ENCODE peak calls at places on chromosomes 11 and 22, in four cellular contexts. One of them, this sample, is unnamed.

GRCh38 chr11:114358711-114359110 is 41.6 kb downstream of the C11orf71 start:
- DNase-seq in KBM-7: peak
- DNase-seq in brain microvascular endothelial cell: no peak
- DNase-seq in natural killer cell treated with Interleukin-12 subunit alpha and Interleukin-12 subunit beta and Interleukin-15 and Interleukin-18, amount 100 ng/mL, for 72 hours: no peak
- DNase-seq in this sample: no peak

GRCh38 chr11:134275534-134276395 is at the start of gene GLB1L3:
- DNase-seq in KBM-7: peak
- DNase-seq in brain microvascular endothelial cell: no peak
- DNase-seq in natural killer cell treated with Interleukin-12 subunit alpha and Interleukin-12 subunit beta and Interleukin-15 and Interleukin-18, amount 100 ng/mL, for 72 hours: no peak
- DNase-seq in this sample: no peak

GRCh38 chr22:50074551-50075042 is 10.6 kb downstream of the MLC1 start:
- DNase-seq in KBM-7: no peak
- DNase-seq in brain microvascular endothelial cell: no peak
- DNase-seq in natural killer cell treated with Interleukin-12 subunit alpha and Interleukin-12 subunit beta and Interleukin-15 and Interleukin-18, amount 100 ng/mL, for 72 hours: no peak
- DNase-seq in this sample: no peak

GRCh38 chr22:42596376-42596775 is 18.3 kb downstream of the POLDIP3 start:
- DNase-seq in KBM-7: no peak
- DNase-seq in brain microvascular endothelial cell: no peak
- DNase-seq in natural killer cell treated with Interleukin-12 subunit alpha and Interleukin-12 subunit beta and Interleukin-15 and Interleukin-18, amount 100 ng/mL, for 72 hours: no peak
- DNase-seq in this sample: no peak

GRCh38 chr11:110908401-110909106 is 196.3 kb upstream of the ARHGAP20 start:
- DNase-seq in KBM-7: no peak
- DNase-seq in brain microvascular endothelial cell: peak
- DNase-seq in natural killer cell treated with Interleukin-12 subunit alpha and Interleukin-12 subunit beta and Interleukin-15 and Interleukin-18, amount 100 ng/mL, for 72 hours: no peak
- DNase-seq in this sample: no peak

GRCh38 chr11:15806217-15806616 is 550.1 kb downstream of the SOX6 start:
- DNase-seq in KBM-7: no peak
- DNase-seq in brain microvascular endothelial cell: no peak
- DNase-seq in natural killer cell treated with Interleukin-12 subunit alpha and Interleukin-12 subunit beta and Interleukin-15 and Interleukin-18, amount 100 ng/mL, for 72 hours: no peak
- DNase-seq in this sample: no peak

GRCh38 chr11:48064306-48064705 is 83.9 kb downstream of the PTPRJ start:
- DNase-seq in KBM-7: no peak
- DNase-seq in brain microvascular endothelial cell: peak
- DNase-seq in natural killer cell treated with Interleukin-12 subunit alpha and Interleukin-12 subunit beta and Interleukin-15 and Interleukin-18, amount 100 ng/mL, for 72 hours: no peak
- DNase-seq in this sample: no peak

GRCh38 chr22:36454916-36455570 is 26.4 kb downstream of the TXN2 start:
- DNase-seq in KBM-7: peak
- DNase-seq in brain microvascular endothelial cell: peak
- DNase-seq in natural killer cell treated with Interleukin-12 subunit alpha and Interleukin-12 subunit beta and Interleukin-15 and Interleukin-18, amount 100 ng/mL, for 72 hours: peak
- DNase-seq in this sample: peak

GRCh38 chr11:45331839-45332485 is 45.8 kb upstream of the SYT13 start:
- DNase-seq in KBM-7: no peak
- DNase-seq in brain microvascular endothelial cell: no peak
- DNase-seq in natural killer cell treated with Interleukin-12 subunit alpha and Interleukin-12 subunit beta and Interleukin-15 and Interleukin-18, amount 100 ng/mL, for 72 hours: no peak
- DNase-seq in this sample: no peak

GRCh38 chr22:19631899-19632670 is 82.2 kb upstream of the SEPTIN5 start:
- DNase-seq in KBM-7: peak
- DNase-seq in brain microvascular endothelial cell: peak
- DNase-seq in natural killer cell treated with Interleukin-12 subunit alpha and Interleukin-12 subunit beta and Interleukin-15 and Interleukin-18, amount 100 ng/mL, for 72 hours: no peak
- DNase-seq in this sample: no peak

GRCh38 chr11:78656984-78657383 is 82.3 kb upstream of the NARS2 start:
- DNase-seq in KBM-7: no peak
- DNase-seq in brain microvascular endothelial cell: no peak
- DNase-seq in natural killer cell treated with Interleukin-12 subunit alpha and Interleukin-12 subunit beta and Interleukin-15 and Interleukin-18, amount 100 ng/mL, for 72 hours: no peak
- DNase-seq in this sample: peak

GRCh38 chr22:37018815-37019308 is 385 bp downstream of the TST start:
- DNase-seq in KBM-7: peak
- DNase-seq in brain microvascular endothelial cell: peak
- DNase-seq in natural killer cell treated with Interleukin-12 subunit alpha and Interleukin-12 subunit beta and Interleukin-15 and Interleukin-18, amount 100 ng/mL, for 72 hours: no peak
- DNase-seq in this sample: peak

GRCh38 chr11:36718481-36718880 is 120.4 kb upstream of the RAG2 start:
- DNase-seq in KBM-7: no peak
- DNase-seq in brain microvascular endothelial cell: no peak
- DNase-seq in natural killer cell treated with Interleukin-12 subunit alpha and Interleukin-12 subunit beta and Interleukin-15 and Interleukin-18, amount 100 ng/mL, for 72 hours: no peak
- DNase-seq in this sample: no peak

GRCh38 chr11:115577701-115578100 is 73.5 kb upstream of the CADM1 start:
- DNase-seq in KBM-7: no peak
- DNase-seq in brain microvascular endothelial cell: no peak
- DNase-seq in natural killer cell treated with Interleukin-12 subunit alpha and Interleukin-12 subunit beta and Interleukin-15 and Interleukin-18, amount 100 ng/mL, for 72 hours: no peak
- DNase-seq in this sample: no peak